ENCODE peak calls at places on chromosomes 1 and 21, in eight cellular contexts. Y is heart left ventricle, V is GM13977, F is kidney, A is astrocyte, B is HFFc6, O is fibroblast of the aortic adventitia, X is prostate gland. P is an unnamed sample.
A peak's percentile ranks its signal among the peaks of the same experiment; 100 is the strongest.

GRCh38 chr1:27589841-27590426 is 14.0 kb downstream of the AHDC1 start:
- DNase-seq in Y (peak; percentile 86), V (no peak), F (peak; percentile 85), A (no peak), B (no peak), O (peak; percentile 69), X (no peak), P (no peak)

GRCh38 chr1:232891116-232891515 is 59.3 kb upstream of the NTPCR start:
- DNase-seq in Y (no peak), V (no peak), F (no peak), A (peak; percentile 98), B (no peak), O (peak; percentile 83), X (no peak), P (no peak)

GRCh38 chr1:170932236-170932635 is 3.1 kb upstream of the MROH9 start:
- DNase-seq in Y (no peak), V (no peak), F (no peak), A (no peak), B (no peak), O (no peak), X (no peak), P (no peak)

GRCh38 chr1:217059401-217059800 is 336.2 kb upstream of the ESRRG start:
- DNase-seq in Y (no peak), V (no peak), F (no peak), A (no peak), B (no peak), O (no peak), X (no peak), P (no peak)

GRCh38 chr1:155671750-155672149 is 16.8 kb downstream of the YY1AP1 start:
- DNase-seq in Y (no peak), V (no peak), F (no peak), A (no peak), B (no peak), O (no peak), X (no peak), P (no peak)

GRCh38 chr1:220956861-220957605 is 77.8 kb downstream of the HLX start:
- DNase-seq in Y (no peak), V (no peak), F (no peak), A (peak; percentile 98), B (peak; percentile 97), O (peak; percentile 90), X (no peak), P (no peak)

GRCh38 chr1:45246760-45247159 is 40.4 kb upstream of the ZSWIM5 start:
- DNase-seq in Y (no peak), V (no peak), F (no peak), A (peak; percentile 77), B (peak; percentile 93), O (peak; percentile 90), X (peak; percentile 5), P (no peak)

GRCh38 chr1:59752556-59753412 is 62.0 kb upstream of the HOOK1 start:
- DNase-seq in Y (no peak), V (peak; percentile 18), F (no peak), A (no peak), B (no peak), O (no peak), X (no peak), P (peak; percentile 18)

GRCh38 chr1:40303790-40304189 is 13.3 kb downstream of the COL9A2 start:
- DNase-seq in Y (no peak), V (no peak), F (no peak), A (no peak), B (no peak), O (no peak), X (no peak), P (no peak)

GRCh38 chr1:40305871-40306270 is 11.2 kb downstream of the COL9A2 start:
- DNase-seq in Y (no peak), V (no peak), F (no peak), A (no peak), B (no peak), O (no peak), X (no peak), P (no peak)

GRCh38 chr1:40306296-40306695 is 10.8 kb downstream of the COL9A2 start:
- DNase-seq in Y (no peak), V (no peak), F (no peak), A (no peak), B (no peak), O (no peak), X (peak; percentile 48), P (no peak)

GRCh38 chr1:40307186-40307585 is 9.9 kb downstream of the COL9A2 start:
- DNase-seq in Y (no peak), V (no peak), F (no peak), A (no peak), B (no peak), O (no peak), X (no peak), P (no peak)

GRCh38 chr1:40305451-40305850 is 11.6 kb downstream of the COL9A2 start:
- DNase-seq in Y (no peak), V (no peak), F (no peak), A (no peak), B (no peak), O (peak; percentile 27), X (no peak), P (no peak)
- TF ChIP-seq CTCF in Y (no peak), V (peak; percentile 21), F (no peak), A (no peak), B (peak; percentile 30), O (peak; percentile 26), X (no peak), P (no peak)

DNA sequence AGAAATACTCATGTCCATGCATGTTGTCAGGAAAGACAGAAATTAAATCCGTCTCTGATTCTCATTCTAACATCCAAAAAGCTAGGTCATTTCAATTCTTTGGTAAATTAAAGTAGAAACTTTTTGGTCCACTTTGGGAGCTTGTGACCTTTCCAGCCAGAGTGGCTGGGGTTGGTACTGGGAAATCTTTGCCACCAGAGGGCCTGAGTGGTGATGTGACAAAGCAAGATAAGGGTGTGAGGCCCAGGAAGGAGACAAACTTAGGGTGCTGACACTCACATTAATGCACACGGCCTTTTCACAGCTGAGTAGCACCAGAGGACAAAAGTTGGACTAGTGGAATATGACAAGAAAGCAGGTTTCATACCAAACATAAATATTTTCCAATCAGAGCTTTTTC is 144.3 kb downstream of the DNM3 start:
- DNase-seq in Y (no peak), V (no peak), F (no peak), A (no peak), B (no peak), O (no peak), X (no peak), P (no peak)
- TF ChIP-seq CTCF in Y (no peak), V (no peak), F (no peak), A (peak; percentile 23), B (no peak), O (peak; percentile 21), X (no peak), P (no peak)

GRCh38 chr1:22043175-22043769 is 9.2 kb upstream of the CDC42 start:
- DNase-seq in Y (no peak), V (no peak), F (no peak), A (no peak), B (no peak), O (no peak), X (peak; percentile 82), P (no peak)

GRCh38 chr1:22038036-22038435 is 14.5 kb upstream of the CDC42 start:
- DNase-seq in Y (peak; percentile 65), V (no peak), F (no peak), A (no peak), B (no peak), O (no peak), X (no peak), P (no peak)

GRCh38 chr1:22041505-22041904 is 11.0 kb upstream of the CDC42 start:
- DNase-seq in Y (no peak), V (no peak), F (no peak), A (no peak), B (no peak), O (no peak), X (peak; percentile 19), P (no peak)

GRCh38 chr1:22037520-22037919 is 15.0 kb upstream of the CDC42 start:
- DNase-seq in Y (no peak), V (no peak), F (no peak), A (no peak), B (no peak), O (no peak), X (no peak), P (no peak)

DNA sequence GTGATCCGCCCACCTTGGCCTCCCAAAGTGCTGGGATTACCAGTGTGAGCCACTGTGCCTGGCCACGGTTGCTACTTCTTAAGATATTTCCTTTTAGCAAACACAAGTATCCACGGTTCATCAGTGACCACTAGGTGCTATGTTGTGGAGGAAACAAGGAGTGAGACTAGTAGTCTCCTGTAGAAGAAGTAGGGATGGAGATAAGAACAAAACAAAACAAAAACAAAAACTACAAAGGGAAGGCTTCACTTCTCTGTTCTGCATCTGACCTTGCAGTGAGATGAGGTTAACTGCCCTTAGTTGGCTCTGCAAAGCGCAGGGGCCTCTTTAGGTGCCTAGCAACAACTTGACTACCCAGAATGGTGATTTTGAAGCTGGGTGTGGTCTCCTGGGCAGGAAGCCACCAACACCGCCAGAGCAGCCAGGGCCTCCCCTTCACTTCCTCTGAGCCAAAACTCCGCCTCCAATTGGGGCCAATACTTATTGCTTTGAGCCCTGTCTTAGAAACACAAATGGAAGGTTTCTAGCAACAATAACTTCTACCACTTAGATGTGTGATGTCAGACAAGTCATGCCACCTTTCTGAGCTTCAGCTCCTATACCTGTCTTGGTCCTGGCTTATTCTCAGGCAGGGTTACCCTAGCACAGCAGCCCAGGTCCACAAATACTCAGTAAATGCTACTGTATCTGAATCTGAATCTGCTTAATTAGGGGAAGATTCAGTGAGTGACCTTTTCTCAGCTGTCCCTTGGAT is 12.7 kb upstream of the CDC42 start:
- DNase-seq in Y (peak; percentile 75), V (peak; percentile 81), F (peak; percentile 87), A (peak; percentile 44), B (no peak), O (peak; percentile 86), X (peak; percentile 46), P (peak; percentile 84)
- TF ChIP-seq CTCF in Y (no peak), V (peak; percentile 27), F (no peak), A (no peak), B (no peak), O (peak; percentile 28), X (no peak), P (no peak)

GRCh38 chr21:42431196-42431595 is 27.5 kb downstream of the UBASH3A start:
- DNase-seq in Y (no peak), V (no peak), F (peak; percentile 35), A (no peak), B (no peak), O (no peak), X (peak; percentile 42), P (no peak)

GRCh38 chr21:42429021-42429420 is 25.3 kb downstream of the UBASH3A start:
- DNase-seq in Y (no peak), V (no peak), F (peak; percentile 13), A (no peak), B (no peak), O (no peak), X (no peak), P (no peak)

GRCh38 chr21:42432695-42433094 is 29.0 kb downstream of the UBASH3A start:
- DNase-seq in Y (no peak), V (no peak), F (no peak), A (no peak), B (no peak), O (no peak), X (no peak), P (no peak)

GRCh38 chr21:42429856-42430255 is 26.2 kb downstream of the UBASH3A start:
- DNase-seq in Y (no peak), V (no peak), F (peak; percentile 59), A (no peak), B (no peak), O (no peak), X (no peak), P (no peak)

DNA sequence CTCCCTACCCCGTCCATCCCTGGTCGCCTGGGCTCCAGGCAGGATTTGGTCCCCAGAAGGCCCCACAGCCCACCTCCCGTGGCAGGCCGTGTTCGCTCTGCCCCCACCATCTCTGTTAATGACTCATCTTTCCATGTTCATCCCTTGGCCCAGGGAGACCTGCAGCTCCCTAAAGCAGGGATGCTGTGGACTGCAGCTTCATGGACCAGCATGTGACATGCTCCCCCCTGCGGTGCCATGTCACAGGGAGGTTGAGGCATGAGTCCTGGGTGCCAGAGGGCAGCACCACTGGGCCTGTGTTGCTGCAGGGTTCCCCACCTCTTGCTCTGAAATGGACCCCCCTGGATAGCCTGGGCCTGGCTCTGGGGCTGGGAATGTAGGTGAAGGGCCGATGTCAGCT is 26.9 kb downstream of the UBASH3A start:
- DNase-seq in Y (no peak), V (no peak), F (peak; percentile 31), A (no peak), B (no peak), O (no peak), X (no peak), P (no peak)
- TF ChIP-seq CTCF in Y (no peak), V (no peak), F (no peak), A (no peak), B (no peak), O (no peak), X (no peak), P (no peak)